ENCODE peak calls at places on chromosomes 7 and 10, in six cellular contexts. D is myocyte, A is NCI-H1105, P is T1000, O is dorsolateral prefrontal cortex, T is tibial artery. E is an unnamed sample.

GRCh38 chr7:37346761-37347160 is 101.9 kb downstream of the ELMO1 start:
- DNase-seq in O (no peak), P (no peak), A (peak), T (no peak), D (no peak), E (no peak)

GRCh38 chr10:123574299-123574698 is 91.9 kb upstream of the GPR26 start:
- DNase-seq in A (no peak), T (peak), D (no peak), O (no peak), P (no peak), E (no peak)

GRCh38 chr10:98380493-98381339 is 34.3 kb downstream of the PYROXD2 start:
- DNase-seq in O (no peak), P (no peak), A (no peak), D (peak), T (no peak), E (no peak)

GRCh38 chr10:93993782-93994668 is at the start of gene PLCE1:
- DNase-seq in P (peak), T (peak), D (peak), O (peak), A (peak), E (no peak)

GRCh38 chr10:80498039-80498832 is 39.5 kb upstream of the SH2D4B start:
- DNase-seq in P (no peak), T (no peak), O (no peak), A (no peak), D (no peak), E (no peak)

GRCh38 chr7:83957333-83957732 is 237.3 kb downstream of the SEMA3A start:
- DNase-seq in P (no peak), D (peak), O (no peak), A (no peak), T (no peak), E (no peak)

GRCh38 chr7:24700446-24701044 is 56.7 kb downstream of the GSDME start:
- DNase-seq in T (no peak), P (no peak), D (no peak), O (no peak), A (no peak), E (no peak)

GRCh38 chr10:125411724-125412123 is 251.4 kb upstream of the CTBP2 start:
- DNase-seq in T (no peak), O (no peak), A (no peak), D (peak), P (no peak), E (peak)